ENCODE peak calls at places on chromosomes 16 and 17, in nine cellular contexts. E is SJCRH30, X is tibial nerve, G is mesendoderm, D is breast epithelium, H is heart right ventricle, Y is HCT116, R is left lung, N is H1. F is an unnamed sample.

GRCh38 chr16:4426021-4426684 is 485 bp downstream of the DNAJA3 start:
- DNase-seq in D (no peak), N (no peak), G (no peak), X (no peak), H (no peak), Y (no peak), E (no peak), R (no peak), F (no peak)

GRCh38 chr17:40472733-40473452 is 28.5 kb downstream of the TNS4 start:
- DNase-seq in G (no peak), H (no peak), X (no peak), N (no peak), Y (no peak), R (no peak), E (no peak), D (no peak), F (no peak)

GRCh38 chr17:80182845-80183223 is 13.0 kb downstream of the CARD14 start:
- DNase-seq in Y (no peak), E (no peak), G (no peak), H (no peak), R (no peak), X (no peak), D (no peak), N (no peak), F (no peak)

GRCh38 chr17:35588196-35588920 is 1.2 kb downstream of the AP2B1 start:
- DNase-seq in R (no peak), H (no peak), N (no peak), Y (peak; percentile 73), E (no peak), G (peak; percentile 88), X (no peak), D (no peak), F (peak; percentile 25)

GRCh38 chr17:34318474-34318873 is 761 bp upstream of the CCL8 start:
- DNase-seq in R (no peak), E (peak; percentile 29), X (no peak), G (peak; percentile 62), D (no peak), N (no peak), Y (peak; percentile 4), H (peak; percentile 11), F (peak; percentile 40)

GRCh38 chr17:31374083-31374447 is 17.4 kb upstream of the RAB11FIP4 start:
- DNase-seq in H (no peak), X (peak; percentile 21), R (no peak), N (no peak), G (no peak), E (no peak), Y (no peak), D (no peak), F (peak; percentile 76)

GRCh38 chr17:82216301-82217119 is 3.9 kb upstream of the CCDC57 start:
- DNase-seq in Y (peak; percentile 85), H (peak; percentile 61), R (peak; percentile 94), D (no peak), N (no peak), E (no peak), G (no peak), X (peak; percentile 57), F (peak; percentile 98)

GRCh38 chr16:74448990-74449389 is 27.7 kb upstream of the CLEC18B start:
- DNase-seq in R (peak; percentile 74), H (peak; percentile 37), D (no peak), N (no peak), E (peak; percentile 2), G (peak; percentile 54), Y (peak; percentile 63), X (peak; percentile 78), F (peak; percentile 34)

GRCh38 chr17:50037321-50038107 is 18.4 kb upstream of the ITGA3 start:
- DNase-seq in R (peak; percentile 87), D (no peak), H (peak; percentile 38), X (no peak), Y (no peak), E (no peak), G (no peak), N (no peak), F (no peak)

GRCh38 chr16:10981697-10982216 is 37.4 kb downstream of the CLEC16A start:
- DNase-seq in R (no peak), E (peak; percentile 69), X (no peak), H (no peak), G (peak; percentile 65), Y (peak; percentile 42), N (no peak), D (no peak), F (no peak)

GRCh38 chr16:85605912-85606841 is 6.9 kb upstream of the GSE1 start:
- DNase-seq in G (no peak), Y (no peak), E (no peak), D (no peak), H (no peak), N (no peak), R (no peak), X (no peak), F (no peak)

GRCh38 chr17:9772658-9773057 is 18.7 kb downstream of the DHRS7C start:
- DNase-seq in E (no peak), N (no peak), X (no peak), R (no peak), H (no peak), Y (no peak), D (no peak), G (no peak), F (no peak)

GRCh38 chr17:65055708-65056638 is 567 bp downstream of the GNA13 start:
- DNase-seq in X (peak; percentile 65), E (peak; percentile 45), H (peak; percentile 64), D (peak; percentile 68), G (peak; percentile 59), Y (peak; percentile 16), N (no peak), R (peak; percentile 79), F (no peak)

GRCh38 chr17:57634713-57635465 is 110.2 kb downstream of the CCDC182 start:
- DNase-seq in H (no peak), E (no peak), Y (peak; percentile 10), X (no peak), R (no peak), N (no peak), D (no peak), G (no peak), F (no peak)

GRCh38 chr16:4402439-4403132 is 13.8 kb downstream of the CORO7 start:
- DNase-seq in D (peak; percentile 91), H (peak; percentile 89), N (no peak), R (peak; percentile 76), X (peak; percentile 81), E (peak; percentile 81), Y (peak; percentile 35), G (peak; percentile 78), F (peak; percentile 53)

GRCh38 chr17:4771519-4772234 is at the start of gene TM4SF5:
- DNase-seq in H (no peak), D (no peak), E (no peak), Y (no peak), N (no peak), G (no peak), R (no peak), X (no peak), F (no peak)

GRCh38 chr16:68408428-68408827 is 39.9 kb downstream of the SMPD3 start:
- DNase-seq in G (no peak), D (no peak), E (no peak), Y (no peak), H (no peak), N (no peak), R (no peak), X (no peak), F (no peak)
- H3K27ac ChIP-seq in G (no peak overlapping the region), D (no peak overlapping the region), E (no peak overlapping the region), Y (no peak overlapping the region), H (no peak overlapping the region), N (no peak overlapping the region), R (no peak overlapping the region), X (no peak overlapping the region), F (no peak overlapping the region)

GRCh38 chr16:65773319-65773874 is 593.1 kb upstream of the CDH5 start:
- DNase-seq in Y (no peak), D (no peak), G (peak; percentile 90), E (no peak), R (no peak), N (no peak), X (no peak), H (no peak), F (no peak)

GRCh38 chr16:65769776-65770438 is 596.6 kb upstream of the CDH5 start:
- DNase-seq in D (no peak), H (no peak), N (no peak), X (no peak), E (no peak), Y (no peak), G (peak; percentile 44), R (no peak), F (peak; percentile 12)

GRCh38 chr16:65772134-65772732 is 594.3 kb upstream of the CDH5 start:
- DNase-seq in R (no peak), Y (no peak), H (no peak), D (no peak), E (no peak), N (no peak), X (no peak), G (no peak), F (no peak)

GRCh38 chr16:65770752-65771151 is 595.7 kb upstream of the CDH5 start:
- DNase-seq in N (no peak), D (no peak), Y (no peak), E (no peak), G (peak; percentile 20), X (no peak), R (no peak), H (no peak), F (no peak)

GRCh38 chr16:65771707-65772106 is 594.8 kb upstream of the CDH5 start:
- DNase-seq in D (no peak), H (no peak), Y (no peak), R (no peak), E (no peak), N (no peak), G (no peak), X (no peak), F (no peak)
- H3K27ac ChIP-seq in D (no peak overlapping the region), H (no peak overlapping the region), Y (no peak overlapping the region), R (no peak overlapping the region), E (no peak overlapping the region), N (peak overlapping the region; percentile 66), G (no peak overlapping the region), X (no peak overlapping the region), F (no peak overlapping the region)

DNA sequence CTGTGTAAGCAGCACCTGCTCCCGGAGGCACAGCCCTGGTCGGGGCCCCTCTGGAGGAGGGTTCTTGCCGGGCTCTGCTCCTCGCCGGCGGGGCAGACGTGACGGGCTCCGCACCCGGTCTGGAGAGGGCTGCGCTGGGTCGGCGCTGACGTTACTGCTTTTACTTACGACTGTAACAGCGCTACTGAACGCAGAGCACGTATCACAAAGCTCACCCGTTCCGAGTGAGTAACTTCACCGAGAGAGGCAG is 1.3 kb upstream of the RAB40C start:
- DNase-seq in N (no peak), R (no peak), G (peak; percentile 72), Y (no peak), D (no peak), H (peak; percentile 45), X (no peak), E (peak; percentile 57), F (peak; percentile 77)
- H3K27ac ChIP-seq in N (peak overlapping the region; percentile 99), R (peak overlapping the region; percentile 98), G (peak overlapping the region; percentile 97), Y (peak overlapping the region; percentile 99), D (peak overlapping the region; percentile 97), H (peak overlapping the region; percentile 100), X (peak overlapping the region; percentile 91), E (peak overlapping the region; percentile 8), F (peak overlapping the region; percentile 98)

DNA sequence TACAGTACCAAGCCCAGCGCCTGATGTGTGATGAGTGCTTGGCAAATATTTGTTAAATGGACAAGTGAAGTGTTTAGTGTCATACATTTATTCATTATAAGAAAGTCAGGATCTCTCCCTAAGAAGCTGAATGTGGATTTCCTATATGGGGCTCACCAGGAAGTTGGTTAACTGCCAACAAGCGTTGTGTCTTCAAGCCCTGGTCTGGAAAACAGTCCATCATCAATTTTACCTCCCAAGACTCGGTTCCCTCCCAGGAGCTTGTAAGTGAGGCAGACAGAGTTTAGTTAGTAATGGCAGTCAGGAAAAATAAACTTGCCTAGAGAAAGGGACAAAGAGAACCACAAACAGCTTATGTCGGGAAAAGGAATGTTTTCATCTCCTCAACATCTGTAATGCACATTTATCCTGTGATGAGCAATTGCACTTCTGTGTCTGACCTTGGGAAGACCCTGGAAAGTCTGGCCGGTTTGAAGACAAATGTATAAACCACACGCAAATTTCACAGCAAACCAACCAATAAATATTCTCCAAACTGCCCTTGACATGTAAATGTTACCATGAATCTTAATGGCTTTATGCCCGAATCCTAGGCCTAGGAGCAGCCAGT is 28.3 kb downstream of the C16orf95 start:
- DNase-seq in E (no peak), R (no peak), N (no peak), Y (no peak), X (no peak), G (no peak), H (no peak), D (no peak), F (no peak)
- H3K27ac ChIP-seq in E (no peak overlapping the region), R (no peak overlapping the region), N (no peak overlapping the region), Y (no peak overlapping the region), X (no peak overlapping the region), G (no peak overlapping the region), H (no peak overlapping the region), D (no peak overlapping the region), F (no peak overlapping the region)